ENCODE peak calls at places on chromosomes 13 and 19, in four cellular contexts. One of them, this sample, is unnamed.

GRCh38 chr13:100674363-100674847 is at the start of gene TMTC4:
- DNase-seq in hypothalamus: no peak
- DNase-seq in DMS 273 treated with DMSO at 0.1 percent for 48 hours: no peak
- DNase-seq in HAP-1: no peak
- DNase-seq in this sample: no peak

GRCh38 chr19:41694196-41694595 is 6.1 kb upstream of the CEACAM7 start:
- DNase-seq in HAP-1: no peak
- DNase-seq in DMS 273 treated with DMSO at 0.1 percent for 48 hours: no peak
- DNase-seq in hypothalamus: no peak
- DNase-seq in this sample: no peak

GRCh38 chr13:23378009-23378632 is 55.4 kb downstream of the SACS start:
- DNase-seq in DMS 273 treated with DMSO at 0.1 percent for 48 hours: no peak
- DNase-seq in hypothalamus: peak
- DNase-seq in HAP-1: peak
- DNase-seq in this sample: peak

GRCh38 chr13:102236830-102237621 is 164.8 kb downstream of the FGF14 start:
- DNase-seq in HAP-1: no peak
- DNase-seq in DMS 273 treated with DMSO at 0.1 percent for 48 hours: no peak
- DNase-seq in hypothalamus: no peak
- DNase-seq in this sample: no peak

GRCh38 chr19:49837009-49837310 is 14.0 kb upstream of the PTOV1 start:
- DNase-seq in HAP-1: no peak
- DNase-seq in DMS 273 treated with DMSO at 0.1 percent for 48 hours: no peak
- DNase-seq in hypothalamus: no peak
- DNase-seq in this sample: no peak

GRCh38 chr19:41893899-41894298 is 10.9 kb downstream of the ARHGEF1 start:
- DNase-seq in hypothalamus: no peak
- DNase-seq in HAP-1: no peak
- DNase-seq in DMS 273 treated with DMSO at 0.1 percent for 48 hours: no peak
- DNase-seq in this sample: peak

GRCh38 chr19:17220207-17220758 is 5.1 kb downstream of the USE1 start:
- DNase-seq in hypothalamus: no peak
- DNase-seq in HAP-1: no peak
- DNase-seq in DMS 273 treated with DMSO at 0.1 percent for 48 hours: no peak
- DNase-seq in this sample: no peak

GRCh38 chr13:78786399-78786879 is 127.5 kb upstream of the OBI1 start:
- DNase-seq in HAP-1: no peak
- DNase-seq in hypothalamus: no peak
- DNase-seq in DMS 273 treated with DMSO at 0.1 percent for 48 hours: no peak
- DNase-seq in this sample: no peak

GRCh38 chr19:41911889-41912731 is 16.1 kb downstream of the ERFL start:
- DNase-seq in hypothalamus: no peak
- DNase-seq in HAP-1: no peak
- DNase-seq in DMS 273 treated with DMSO at 0.1 percent for 48 hours: no peak
- DNase-seq in this sample: no peak

This sample was measured in AML-193.